ENCODE peak calls at places on chromosome 1, in eight cellular contexts. L is posterior vena cava; O is activated CD4-positive, CD25-positive, alpha-beta regulatory T cell treated with anti-CD3 and anti-CD28 coated beads, Interleukin-2, amount 50 U/mL, for 16 hours; K is germinal center; U is tibial nerve; T is K562; H is activated naive CD4-positive, alpha-beta T cell; Z is HFF-Myc. Y is an unnamed sample.

GRCh38 chr1:202192770-202193613 is 607 bp upstream of the LGR6 start:
- DNase-seq in L (no peak), O (peak), K (peak), U (no peak), T (peak), H (peak), Z (no peak), Y (peak)

GRCh38 chr1:12407050-12407961 is 177.5 kb downstream of the VPS13D start:
- DNase-seq in L (no peak), O (no peak), K (no peak), U (no peak), T (peak), H (no peak), Z (peak), Y (no peak)

GRCh38 chr1:24319962-24320361 is 805 bp downstream of the GRHL3 start:
- DNase-seq in L (no peak), O (no peak), K (no peak), U (no peak), T (no peak), H (no peak), Z (no peak), Y (no peak)

GRCh38 chr1:184753093-184753492 is 1.6 kb downstream of the EDEM3 start:
- DNase-seq in L (no peak), O (no peak), K (no peak), U (no peak), T (no peak), H (no peak), Z (no peak), Y (no peak)

GRCh38 chr1:109825774-109826173 is 62.1 kb upstream of the EPS8L3 start:
- DNase-seq in L (no peak), O (no peak), K (no peak), U (no peak), T (no peak), H (no peak), Z (no peak), Y (no peak)

GRCh38 chr1:212218065-212218464 is 67.1 kb upstream of the PPP2R5A start:
- DNase-seq in L (no peak), O (no peak), K (no peak), U (no peak), T (no peak), H (no peak), Z (no peak), Y (no peak)

GRCh38 chr1:1006305-1007159 is 6.6 kb upstream of the HES4 start:
- DNase-seq in L (no peak), O (no peak), K (no peak), U (no peak), T (no peak), H (no peak), Z (no peak), Y (no peak)

GRCh38 chr1:157173900-157174410 is 35.8 kb upstream of the ETV3 start:
- DNase-seq in L (no peak), O (no peak), K (no peak), U (no peak), T (no peak), H (no peak), Z (no peak), Y (no peak)

GRCh38 chr1:37410080-37410479 is 64.3 kb upstream of the ZC3H12A start:
- DNase-seq in L (peak), O (no peak), K (no peak), U (no peak), T (peak), H (no peak), Z (no peak), Y (no peak)

GRCh38 chr1:150493175-150493574 is 6.0 kb downstream of the TARS2 start:
- DNase-seq in L (no peak), O (no peak), K (no peak), U (no peak), T (no peak), H (no peak), Z (no peak), Y (no peak)

GRCh38 chr1:172449585-172450523 is 6.0 kb upstream of the PIGC start:
- DNase-seq in L (peak), O (no peak), K (peak), U (no peak), T (peak), H (no peak), Z (peak), Y (peak)

GRCh38 chr1:156706647-156707008 is 1.2 kb upstream of the CRABP2 start:
- DNase-seq in L (peak), O (no peak), K (no peak), U (peak), T (peak), H (no peak), Z (peak), Y (no peak)

Y was measured in HEK293T.